ENCODE peak calls at places on chromosome 7, in eight cellular contexts. X is AG09309, C is lower leg skin, L is A549, O is lung, N is fibroblast of mammary gland, S is astrocyte of the spinal cord, B is PC-9. V is an unnamed sample.

GRCh38 chr7:143382791-143383641 is 1.9 kb downstream of the ZYX start:
- DNase-seq in X (no peak), C (peak; percentile 87), B (no peak), N (no peak), S (no peak), O (no peak), L (no peak), V (no peak)

GRCh38 chr7:25493811-25494366 is 265.6 kb upstream of the NPVF start:
- DNase-seq in C (no peak), N (no peak), O (no peak), S (no peak), B (no peak), X (no peak), L (no peak), V (no peak)

GRCh38 chr7:32070406-32071360 is at the start of gene PDE1C:
- DNase-seq in N (no peak), X (no peak), O (no peak), B (no peak), C (no peak), L (peak; percentile 30), S (peak; percentile 40), V (peak; percentile 3)

GRCh38 chr7:79452032-79452494 is 1.4 kb downstream of the MAGI2 start:
- DNase-seq in O (peak; percentile 80), S (peak; percentile 77), C (peak; percentile 97), X (no peak), L (peak; percentile 82), B (no peak), N (peak; percentile 84), V (peak; percentile 86)

GRCh38 chr7:46651561-46652088 is 730.6 kb upstream of the IGFBP3 start:
- DNase-seq in N (no peak), L (no peak), O (no peak), C (no peak), S (no peak), X (no peak), B (peak; percentile 90), V (no peak)

GRCh38 chr7:143485091-143485490 is 7.4 kb downstream of the TAS2R41 start:
- DNase-seq in S (no peak), L (no peak), C (no peak), O (no peak), N (no peak), B (no peak), X (no peak), V (no peak)

GRCh38 chr7:21912305-21912704 is 33.4 kb downstream of the CDCA7L start:
- DNase-seq in B (no peak), S (peak; percentile 29), C (no peak), L (no peak), N (peak; percentile 78), X (peak; percentile 85), O (no peak), V (peak; percentile 83)

GRCh38 chr7:140983802-140984201 is 30.9 kb downstream of the MRPS33 start:
- DNase-seq in X (no peak), L (peak; percentile 39), N (peak; percentile 39), S (no peak), C (no peak), O (no peak), B (no peak), V (peak; percentile 20)

GRCh38 chr7:96401200-96401599 is 79.3 kb upstream of the SLC25A13 start:
- DNase-seq in C (no peak), X (no peak), N (no peak), O (no peak), S (no peak), B (no peak), L (no peak), V (peak; percentile 1)

DNA sequence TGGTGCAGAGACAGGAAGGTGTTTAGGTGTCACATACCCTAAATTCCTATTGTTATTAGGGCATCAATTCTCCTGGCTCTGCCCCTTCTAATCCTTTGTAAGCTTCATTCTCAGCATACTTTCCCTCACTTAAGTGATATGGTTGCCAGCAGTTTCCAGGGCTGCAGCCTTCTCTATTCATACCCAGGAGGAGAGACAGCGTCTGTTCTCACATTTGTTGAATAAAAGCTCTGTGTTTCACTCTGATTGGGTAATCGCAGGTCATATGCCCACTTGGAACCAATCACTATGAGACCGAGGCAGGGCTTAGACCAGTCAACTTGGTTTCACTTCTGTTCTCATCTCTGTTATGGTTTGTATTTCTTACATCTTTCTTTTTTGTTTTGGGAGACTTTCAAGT is 109.6 kb upstream of the MTPN start:
- DNase-seq in S (peak; percentile 93), N (peak; percentile 86), X (peak; percentile 70), O (peak; percentile 81), L (peak; percentile 76), C (no peak), B (peak; percentile 42), V (peak; percentile 2)
- H3K4me3 ChIP-seq in S (peak overlapping the region; percentile 35), N (peak overlapping the region; percentile 41), X (peak overlapping the region; percentile 29), O (no peak overlapping the region), L (peak overlapping the region; percentile 31), C (no peak overlapping the region), B (peak overlapping the region; percentile 34), V (peak overlapping the region; percentile 43)

GRCh38 chr7:33981221-33981620 is 75.9 kb downstream of the BMPER start:
- DNase-seq in B (no peak), S (no peak), L (no peak), O (no peak), N (peak; percentile 54), X (no peak), C (no peak), V (peak; percentile 38)

GRCh38 chr7:33981686-33982424 is 76.5 kb downstream of the BMPER start:
- DNase-seq in X (peak; percentile 71), B (no peak), L (no peak), N (peak; percentile 92), S (no peak), O (no peak), C (no peak), V (peak; percentile 89)

GRCh38 chr7:33979300-33979806 is 74.0 kb downstream of the BMPER start:
- DNase-seq in B (no peak), O (no peak), S (no peak), N (no peak), X (no peak), L (no peak), C (no peak), V (no peak)

GRCh38 chr7:33979807-33980355 is 74.5 kb downstream of the BMPER start:
- DNase-seq in S (peak; percentile 64), B (no peak), N (peak; percentile 90), X (peak; percentile 93), O (no peak), L (peak; percentile 89), C (no peak), V (peak; percentile 96)

DNA sequence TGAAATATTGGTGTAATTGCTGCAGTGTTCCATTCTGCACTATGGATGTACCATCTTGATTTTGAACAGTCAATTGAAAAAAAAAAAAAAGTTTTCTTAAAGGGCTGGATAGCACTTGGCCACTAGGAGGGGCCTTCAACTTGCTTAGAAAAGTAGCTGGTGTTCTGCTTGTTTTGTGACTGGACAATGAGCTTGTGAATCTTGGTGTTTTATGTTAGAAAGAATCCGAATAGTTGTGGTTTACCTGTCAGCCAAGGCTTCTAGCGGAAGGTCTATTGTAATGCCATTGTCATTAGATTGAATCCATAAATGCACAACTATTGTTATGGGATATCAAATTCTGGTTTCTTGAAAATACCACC is 77.1 kb downstream of the BMPER start:
- DNase-seq in N (no peak), X (no peak), S (peak; percentile 50), O (no peak), L (peak; percentile 67), C (no peak), B (no peak), V (peak; percentile 81)
- TF ChIP-seq CTCF in N (peak; percentile 93), X (peak; percentile 74), S (peak; percentile 69), O (no peak), L (peak; percentile 50), C (no peak), B (peak; percentile 32), V (peak; percentile 76)

GRCh38 chr7:98617960-98618418 is 904 bp downstream of the NPTX2 start:
- DNase-seq in B (no peak), L (no peak), X (no peak), S (no peak), N (no peak), O (no peak), C (no peak), V (no peak)

GRCh38 chr7:98616381-98617050 is 569 bp upstream of the NPTX2 start:
- DNase-seq in C (no peak), S (no peak), N (no peak), B (no peak), L (no peak), O (no peak), X (no peak), V (no peak)

GRCh38 chr7:98618786-98619185 is 1.7 kb downstream of the NPTX2 start:
- DNase-seq in C (no peak), N (no peak), L (no peak), O (no peak), X (no peak), S (no peak), B (no peak), V (peak; percentile 54)

GRCh38 chr7:98619450-98620321 is 2.6 kb downstream of the NPTX2 start:
- DNase-seq in C (no peak), S (peak; percentile 12), L (peak; percentile 33), O (peak; percentile 53), N (peak; percentile 28), B (no peak), X (peak; percentile 52), V (no peak)

GRCh38 chr7:98617051-98617959 is at the start of gene NPTX2:
- DNase-seq in C (no peak), L (no peak), S (no peak), B (no peak), O (no peak), N (no peak), X (no peak), V (peak; percentile 95)
- H3K4me3 ChIP-seq in C (no peak within 1 kb of the TSS), L (no peak within 1 kb of the TSS), S (no peak within 1 kb of the TSS), B (no peak within 1 kb of the TSS), O (no peak within 1 kb of the TSS), N (no peak within 1 kb of the TSS), X (peak within 1 kb of the TSS; percentile 20), V (no peak within 1 kb of the TSS)

GRCh38 chr7:155625557-155625956 is 18.9 kb upstream of the RBM33 start:
- DNase-seq in L (no peak), X (no peak), S (no peak), B (no peak), C (no peak), O (no peak), N (no peak), V (no peak)

GRCh38 chr7:155635817-155636216 is 8.6 kb upstream of the RBM33 start:
- DNase-seq in X (no peak), S (no peak), L (no peak), B (no peak), O (no peak), C (no peak), N (no peak), V (no peak)

GRCh38 chr7:155629171-155629570 is 15.3 kb upstream of the RBM33 start:
- DNase-seq in C (no peak), B (no peak), N (no peak), O (no peak), S (no peak), L (no peak), X (no peak), V (no peak)

GRCh38 chr7:155637155-155637554 is 7.3 kb upstream of the RBM33 start:
- DNase-seq in X (no peak), L (no peak), N (no peak), C (no peak), O (no peak), B (no peak), S (no peak), V (no peak)

DNA sequence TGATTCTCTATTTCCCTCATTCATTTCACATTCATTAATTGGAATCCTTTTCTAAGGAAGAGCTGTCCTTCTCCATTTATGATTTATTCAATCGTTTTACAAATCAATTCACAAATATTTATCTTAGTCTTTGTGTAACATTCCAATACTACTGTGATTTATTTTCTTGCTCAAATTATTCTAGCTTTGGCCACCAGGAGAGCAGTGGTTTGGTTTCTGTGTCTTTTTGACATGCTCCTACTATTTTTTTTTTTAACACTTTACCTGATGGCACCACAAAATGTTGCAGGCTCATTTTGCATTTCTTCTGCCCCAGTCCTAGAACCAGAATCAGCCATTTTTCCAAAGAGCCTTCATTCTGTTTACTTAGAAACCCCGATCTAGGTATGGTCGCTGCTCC is 13.3 kb upstream of the RBM33 start:
- DNase-seq in C (no peak), N (no peak), B (no peak), S (no peak), O (no peak), L (no peak), X (no peak), V (no peak)
- TF ChIP-seq CTCF in C (no peak), N (no peak), B (peak; percentile 22), S (no peak), O (no peak), L (no peak), X (peak; percentile 14), V (no peak)